ENCODE peak calls at places on chromosomes 7 and 10, in seven cellular contexts. Z is right atrium auricular region; H is AG04450; Y is pancreas; N is activated CD8-positive, alpha-beta T cell treated with anti-CD3 and anti-CD28 coated beads for 36 hours; D is psoas muscle; M is HFFc6. U is an unnamed sample.

GRCh38 chr10:94251098-94251497 is 111.6 kb downstream of the NOC3L start:
- DNase-seq in Z (no peak), H (no peak), Y (no peak), N (no peak), D (no peak), M (no peak), U (no peak)

GRCh38 chr10:72340510-72340895 is 14.2 kb downstream of the DNAJB12 start:
- DNase-seq in Z (no peak), H (no peak), Y (peak), N (peak), D (peak), M (peak), U (peak)

GRCh38 chr7:66013938-66014337 is 31.9 kb upstream of the GUSB start:
- DNase-seq in Z (no peak), H (no peak), Y (no peak), N (no peak), D (no peak), M (peak), U (peak)

GRCh38 chr10:27685686-27686085 is 59.9 kb downstream of the MKX start:
- DNase-seq in Z (no peak), H (no peak), Y (no peak), N (no peak), D (no peak), M (no peak), U (no peak)

GRCh38 chr7:134470864-134471263 is 12.0 kb upstream of the AKR1B1 start:
- DNase-seq in Z (no peak), H (no peak), Y (no peak), N (no peak), D (no peak), M (peak), U (no peak)

GRCh38 chr10:58467931-58468635 is 44.6 kb upstream of the BICC1 start:
- DNase-seq in Z (no peak), H (no peak), Y (no peak), N (no peak), D (no peak), M (no peak), U (no peak)

GRCh38 chr7:116259821-116260440 is 49.6 kb downstream of the TES start:
- DNase-seq in Z (no peak), H (no peak), Y (no peak), N (no peak), D (no peak), M (peak), U (no peak)

GRCh38 chr7:157004839-157005455 is 5.5 kb downstream of the MNX1 start:
- DNase-seq in Z (no peak), H (no peak), Y (no peak), N (no peak), D (no peak), M (no peak), U (no peak)

GRCh38 chr7:74008687-74009086 is 19.3 kb upstream of the ELN start:
- DNase-seq in Z (no peak), H (no peak), Y (no peak), N (no peak), D (no peak), M (no peak), U (no peak)

GRCh38 chr10:94357193-94357592 is 5.5 kb downstream of the NOC3L start:
- DNase-seq in Z (no peak), H (no peak), Y (no peak), N (no peak), D (no peak), M (no peak), U (no peak)

GRCh38 chr7:105581066-105581811 is at the start of gene EFCAB10:
- DNase-seq in Z (peak), H (no peak), Y (peak), N (peak), D (peak), M (peak), U (peak)

GRCh38 chr10:111142082-111142481 is 65.3 kb downstream of the ADRA2A start:
- DNase-seq in Z (no peak), H (no peak), Y (no peak), N (no peak), D (no peak), M (no peak), U (no peak)

GRCh38 chr10:34358729-34359128 is 456.4 kb downstream of the PARD3 start:
- DNase-seq in Z (no peak), H (no peak), Y (no peak), N (no peak), D (no peak), M (no peak), U (no peak)

GRCh38 chr7:1850976-1851571 is 181.0 kb downstream of the ELFN1 start:
- DNase-seq in Z (no peak), H (no peak), Y (peak), N (no peak), D (no peak), M (no peak), U (no peak)

GRCh38 chr7:30028749-30029635 is 780 bp downstream of the PLEKHA8 start:
- DNase-seq in Z (peak), H (no peak), Y (peak), N (peak), D (peak), M (peak), U (no peak)

GRCh38 chr10:124303662-124304418 is 114.9 kb downstream of the OAT start:
- DNase-seq in Z (no peak), H (no peak), Y (no peak), N (no peak), D (no peak), M (no peak), U (no peak)

GRCh38 chr7:81484266-81484665 is 285.6 kb downstream of the HGF start:
- DNase-seq in Z (peak), H (peak), Y (no peak), N (no peak), D (peak), M (peak), U (no peak)

GRCh38 chr7:66099551-66100407 is 14.9 kb upstream of the CRCP start:
- DNase-seq in Z (peak), H (peak), Y (peak), N (peak), D (peak), M (peak), U (no peak)

GRCh38 chr7:127582361-127582760 is 3.0 kb downstream of the GCC1 start:
- DNase-seq in Z (no peak), H (no peak), Y (peak), N (no peak), D (peak), M (no peak), U (no peak)

GRCh38 chr7:112995091-112995824 is 91.4 kb downstream of the GPR85 start:
- DNase-seq in Z (no peak), H (no peak), Y (no peak), N (no peak), D (no peak), M (peak), U (no peak)

GRCh38 chr7:510782-511281 is 8.8 kb downstream of the PDGFA start:
- DNase-seq in Z (no peak), H (no peak), Y (peak), N (no peak), D (peak), M (no peak), U (no peak)

GRCh38 chr7:44615149-44615611 is 8.8 kb downstream of the OGDH start:
- DNase-seq in Z (peak), H (no peak), Y (no peak), N (peak), D (peak), M (no peak), U (peak)

GRCh38 chr7:159237022-159237421 is 92.4 kb upstream of the VIPR2 start:
- DNase-seq in Z (no peak), H (no peak), Y (no peak), N (no peak), D (no peak), M (no peak), U (no peak)

GRCh38 chr10:23037561-23037960 is 57.8 kb upstream of the MSRB2 start:
- DNase-seq in Z (no peak), H (no peak), Y (no peak), N (no peak), D (no peak), M (no peak), U (no peak)

GRCh38 chr10:7826971-7827370 is 8.7 kb downstream of the TAF3 start:
- DNase-seq in Z (no peak), H (no peak), Y (peak), N (peak), D (no peak), M (peak), U (no peak)
- TF ChIP-seq CTCF in Z (no peak), H (peak), Y (no peak), N (no peak), D (no peak), M (peak), U (no peak)

DNA sequence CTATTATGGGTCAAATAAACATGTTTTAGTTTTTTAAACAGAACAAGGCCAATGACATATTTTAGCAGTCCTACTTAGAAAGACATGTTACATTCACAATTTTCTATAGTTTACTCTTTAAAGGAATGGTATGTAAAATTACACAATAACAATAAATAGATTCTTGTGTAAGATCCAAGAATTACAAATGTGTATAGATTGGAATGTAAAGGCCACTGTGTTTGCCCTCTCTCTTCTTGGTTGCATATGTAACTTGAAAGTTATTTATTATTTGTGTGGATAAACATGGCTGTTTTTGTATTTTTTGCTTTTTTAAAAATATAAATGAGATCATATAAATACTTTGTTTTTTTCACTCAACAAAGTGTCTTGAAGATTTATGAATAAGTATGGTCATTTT is 979.3 kb upstream of the CELF2 start:
- DNase-seq in Z (no peak), H (peak), Y (no peak), N (no peak), D (no peak), M (no peak), U (no peak)
- TF ChIP-seq CTCF in Z (no peak), H (no peak), Y (no peak), N (no peak), D (no peak), M (no peak), U (no peak)

GRCh38 chr7:118918556-118918955 is 694.1 kb downstream of the ANKRD7 start:
- DNase-seq in Z (no peak), H (no peak), Y (no peak), N (no peak), D (no peak), M (no peak), U (no peak)
- TF ChIP-seq CTCF in Z (no peak), H (peak), Y (no peak), N (no peak), D (no peak), M (peak), U (no peak)

GRCh38 chr10:84540617-84541288 is 212.4 kb downstream of the CCSER2 start:
- DNase-seq in Z (no peak), H (no peak), Y (peak), N (peak), D (peak), M (peak), U (peak)
- TF ChIP-seq CTCF in Z (peak), H (peak), Y (peak), N (peak), D (peak), M (peak), U (peak)

GRCh38 chr7:32673275-32673983 is 178.1 kb downstream of the AVL9 start:
- DNase-seq in Z (no peak), H (no peak), Y (no peak), N (no peak), D (no peak), M (no peak), U (no peak)
- TF ChIP-seq CTCF in Z (no peak), H (no peak), Y (no peak), N (no peak), D (no peak), M (no peak), U (no peak)

GRCh38 chr7:47170516-47170915 is 411.4 kb downstream of the TNS3 start:
- DNase-seq in Z (no peak), H (no peak), Y (no peak), N (no peak), D (no peak), M (no peak), U (no peak)
- TF ChIP-seq CTCF in Z (peak), H (peak), Y (no peak), N (no peak), D (no peak), M (peak), U (no peak)

U was measured in GM13976.